ENCODE peak calls at places on chromosomes 1 and 21, in six cellular contexts. One of them, this sample, is unnamed.

GRCh38 chr1:178520803-178521202 is 7.9 kb downstream of the TEX35 start:
- DNase-seq in posterior cingulate gyrus: no peak
- DNase-seq in tibial nerve: no peak
- DNase-seq in hippocampal formation: no peak
- DNase-seq in activated naive CD8-positive, alpha-beta T cell treated with anti-CD3 and anti-CD28 coated beads, Interleukin-2, amount 50 U/mL, for 16 hours: no peak
- DNase-seq in AG08395: no peak
- DNase-seq in this sample: no peak

GRCh38 chr1:25568834-25569598 is 25.6 kb downstream of the LDLRAP1 start:
- DNase-seq in posterior cingulate gyrus: no peak
- DNase-seq in tibial nerve: no peak
- DNase-seq in hippocampal formation: no peak
- DNase-seq in activated naive CD8-positive, alpha-beta T cell treated with anti-CD3 and anti-CD28 coated beads, Interleukin-2, amount 50 U/mL, for 16 hours: no peak
- DNase-seq in AG08395: peak; percentile 92
- DNase-seq in this sample: peak; percentile 40

GRCh38 chr1:163406787-163407186 is 85.0 kb downstream of the NUF2 start:
- DNase-seq in posterior cingulate gyrus: no peak
- DNase-seq in tibial nerve: no peak
- DNase-seq in hippocampal formation: no peak
- DNase-seq in activated naive CD8-positive, alpha-beta T cell treated with anti-CD3 and anti-CD28 coated beads, Interleukin-2, amount 50 U/mL, for 16 hours: no peak
- DNase-seq in AG08395: no peak
- DNase-seq in this sample: no peak

GRCh38 chr1:41662061-41662655 is 177.7 kb upstream of the EDN2 start:
- DNase-seq in posterior cingulate gyrus: peak; percentile 53
- DNase-seq in tibial nerve: no peak
- DNase-seq in hippocampal formation: peak; percentile 42
- DNase-seq in activated naive CD8-positive, alpha-beta T cell treated with anti-CD3 and anti-CD28 coated beads, Interleukin-2, amount 50 U/mL, for 16 hours: peak; percentile 66
- DNase-seq in AG08395: peak; percentile 87
- DNase-seq in this sample: peak; percentile 50

GRCh38 chr1:4052657-4053056 is 152.6 kb upstream of the C1orf174 start:
- DNase-seq in posterior cingulate gyrus: no peak
- DNase-seq in tibial nerve: no peak
- DNase-seq in hippocampal formation: no peak
- DNase-seq in activated naive CD8-positive, alpha-beta T cell treated with anti-CD3 and anti-CD28 coated beads, Interleukin-2, amount 50 U/mL, for 16 hours: no peak
- DNase-seq in AG08395: no peak
- DNase-seq in this sample: no peak

GRCh38 chr1:182658055-182658454 is 26.3 kb downstream of the RGS8 start:
- DNase-seq in posterior cingulate gyrus: no peak
- DNase-seq in tibial nerve: no peak
- DNase-seq in hippocampal formation: no peak
- DNase-seq in activated naive CD8-positive, alpha-beta T cell treated with anti-CD3 and anti-CD28 coated beads, Interleukin-2, amount 50 U/mL, for 16 hours: no peak
- DNase-seq in AG08395: no peak
- DNase-seq in this sample: no peak

GRCh38 chr1:228367798-228368791 is 38.5 kb downstream of the TRIM11 start:
- DNase-seq in posterior cingulate gyrus: no peak
- DNase-seq in tibial nerve: no peak
- DNase-seq in hippocampal formation: no peak
- DNase-seq in activated naive CD8-positive, alpha-beta T cell treated with anti-CD3 and anti-CD28 coated beads, Interleukin-2, amount 50 U/mL, for 16 hours: no peak
- DNase-seq in AG08395: no peak
- DNase-seq in this sample: no peak

GRCh38 chr1:89363638-89364536 is at the start of gene GBP6:
- DNase-seq in posterior cingulate gyrus: no peak
- DNase-seq in tibial nerve: no peak
- DNase-seq in hippocampal formation: no peak
- DNase-seq in activated naive CD8-positive, alpha-beta T cell treated with anti-CD3 and anti-CD28 coated beads, Interleukin-2, amount 50 U/mL, for 16 hours: no peak
- DNase-seq in AG08395: no peak
- DNase-seq in this sample: no peak

GRCh38 chr1:92038695-92039346 is 9.0 kb downstream of the EPHX4 start:
- DNase-seq in posterior cingulate gyrus: no peak
- DNase-seq in tibial nerve: no peak
- DNase-seq in hippocampal formation: no peak
- DNase-seq in activated naive CD8-positive, alpha-beta T cell treated with anti-CD3 and anti-CD28 coated beads, Interleukin-2, amount 50 U/mL, for 16 hours: no peak
- DNase-seq in AG08395: no peak
- DNase-seq in this sample: no peak

GRCh38 chr1:183282101-183282855 is 96.2 kb downstream of the LAMC2 start:
- DNase-seq in posterior cingulate gyrus: no peak
- DNase-seq in tibial nerve: no peak
- DNase-seq in hippocampal formation: no peak
- DNase-seq in activated naive CD8-positive, alpha-beta T cell treated with anti-CD3 and anti-CD28 coated beads, Interleukin-2, amount 50 U/mL, for 16 hours: no peak
- DNase-seq in AG08395: no peak
- DNase-seq in this sample: no peak

GRCh38 chr1:2786329-2787162 is 14.9 kb downstream of the TTC34 start:
- DNase-seq in posterior cingulate gyrus: peak; percentile 30
- DNase-seq in tibial nerve: no peak
- DNase-seq in hippocampal formation: no peak
- DNase-seq in activated naive CD8-positive, alpha-beta T cell treated with anti-CD3 and anti-CD28 coated beads, Interleukin-2, amount 50 U/mL, for 16 hours: peak; percentile 64
- DNase-seq in AG08395: no peak
- DNase-seq in this sample: no peak

GRCh38 chr1:82517586-82517985 is 716.9 kb downstream of the ADGRL2 start:
- DNase-seq in posterior cingulate gyrus: no peak
- DNase-seq in tibial nerve: peak; percentile 40
- DNase-seq in hippocampal formation: no peak
- DNase-seq in activated naive CD8-positive, alpha-beta T cell treated with anti-CD3 and anti-CD28 coated beads, Interleukin-2, amount 50 U/mL, for 16 hours: no peak
- DNase-seq in AG08395: peak; percentile 24
- DNase-seq in this sample: no peak

GRCh38 chr1:157141212-157141855 is 3.1 kb upstream of the ETV3 start:
- DNase-seq in posterior cingulate gyrus: no peak
- DNase-seq in tibial nerve: no peak
- DNase-seq in hippocampal formation: no peak
- DNase-seq in activated naive CD8-positive, alpha-beta T cell treated with anti-CD3 and anti-CD28 coated beads, Interleukin-2, amount 50 U/mL, for 16 hours: no peak
- DNase-seq in AG08395: no peak
- DNase-seq in this sample: no peak

GRCh38 chr1:192099328-192099727 is 58.9 kb upstream of the RGS18 start:
- DNase-seq in posterior cingulate gyrus: no peak
- DNase-seq in tibial nerve: no peak
- DNase-seq in hippocampal formation: no peak
- DNase-seq in activated naive CD8-positive, alpha-beta T cell treated with anti-CD3 and anti-CD28 coated beads, Interleukin-2, amount 50 U/mL, for 16 hours: no peak
- DNase-seq in AG08395: no peak
- DNase-seq in this sample: no peak

GRCh38 chr1:101280049-101280448 is 43.2 kb downstream of the S1PR1 start:
- DNase-seq in posterior cingulate gyrus: no peak
- DNase-seq in tibial nerve: no peak
- DNase-seq in hippocampal formation: no peak
- DNase-seq in activated naive CD8-positive, alpha-beta T cell treated with anti-CD3 and anti-CD28 coated beads, Interleukin-2, amount 50 U/mL, for 16 hours: no peak
- DNase-seq in AG08395: no peak
- DNase-seq in this sample: no peak

GRCh38 chr1:21610989-21611388 is 58.2 kb downstream of the RAP1GAP start:
- DNase-seq in posterior cingulate gyrus: no peak
- DNase-seq in tibial nerve: no peak
- DNase-seq in hippocampal formation: no peak
- DNase-seq in activated naive CD8-positive, alpha-beta T cell treated with anti-CD3 and anti-CD28 coated beads, Interleukin-2, amount 50 U/mL, for 16 hours: no peak
- DNase-seq in AG08395: no peak
- DNase-seq in this sample: no peak

GRCh38 chr21:16124397-16125130 is 394.8 kb downstream of the USP25 start:
- DNase-seq in posterior cingulate gyrus: no peak
- DNase-seq in tibial nerve: no peak
- DNase-seq in hippocampal formation: no peak
- DNase-seq in activated naive CD8-positive, alpha-beta T cell treated with anti-CD3 and anti-CD28 coated beads, Interleukin-2, amount 50 U/mL, for 16 hours: no peak
- DNase-seq in AG08395: peak; percentile 73
- DNase-seq in this sample: peak; percentile 70

GRCh38 chr21:32803651-32804050 is 32.1 kb upstream of the PAXBP1 start:
- DNase-seq in posterior cingulate gyrus: no peak
- DNase-seq in tibial nerve: no peak
- DNase-seq in hippocampal formation: no peak
- DNase-seq in activated naive CD8-positive, alpha-beta T cell treated with anti-CD3 and anti-CD28 coated beads, Interleukin-2, amount 50 U/mL, for 16 hours: no peak
- DNase-seq in AG08395: peak; percentile 38
- DNase-seq in this sample: no peak

GRCh38 chr1:190436615-190437014 is 41.0 kb downstream of the BRINP3 start:
- DNase-seq in posterior cingulate gyrus: no peak
- DNase-seq in tibial nerve: no peak
- DNase-seq in hippocampal formation: no peak
- DNase-seq in activated naive CD8-positive, alpha-beta T cell treated with anti-CD3 and anti-CD28 coated beads, Interleukin-2, amount 50 U/mL, for 16 hours: no peak
- DNase-seq in AG08395: no peak
- DNase-seq in this sample: no peak

This sample was measured in stromal cell of bone marrow.